ENCODE peak calls at places on chromosomes 5 and 9, in six cellular contexts. V, G, T, I, A and W are unnamed samples.

GRCh38 chr5:1962619-1963355 is 80.1 kb upstream of the IRX4 start:
- DNase-seq in V (no peak), G (no peak), T (no peak), I (no peak), A (no peak), W (no peak)

GRCh38 chr9:89961616-89962341 is 357.0 kb downstream of the GADD45G start:
- DNase-seq in V (no peak), G (no peak), T (no peak), I (no peak), A (no peak), W (no peak)

GRCh38 chr5:132425009-132425937 is 55.8 kb downstream of the SLC22A5 start:
- DNase-seq in V (peak), G (no peak), T (peak), I (no peak), A (peak), W (no peak)

GRCh38 chr9:96388144-96388543 is 4.6 kb upstream of the SLC35D2 start:
- DNase-seq in V (no peak), G (no peak), T (no peak), I (no peak), A (no peak), W (no peak)

GRCh38 chr9:81408951-81409350 is 280.4 kb downstream of the TLE1 start:
- DNase-seq in V (no peak), G (no peak), T (no peak), I (peak), A (no peak), W (no peak)

GRCh38 chr5:117731445-117731844 is 1156.8 kb upstream of the SEMA6A start:
- DNase-seq in V (no peak), G (no peak), T (no peak), I (no peak), A (no peak), W (no peak)

GRCh38 chr5:146345578-146346366 is 7.1 kb downstream of the POU4F3 start:
- DNase-seq in V (peak), G (no peak), T (no peak), I (no peak), A (no peak), W (peak)

GRCh38 chr5:96516631-96517071 is 83.6 kb upstream of the PCSK1 start:
- DNase-seq in V (no peak), G (no peak), T (no peak), I (no peak), A (no peak), W (no peak)

DNA sequence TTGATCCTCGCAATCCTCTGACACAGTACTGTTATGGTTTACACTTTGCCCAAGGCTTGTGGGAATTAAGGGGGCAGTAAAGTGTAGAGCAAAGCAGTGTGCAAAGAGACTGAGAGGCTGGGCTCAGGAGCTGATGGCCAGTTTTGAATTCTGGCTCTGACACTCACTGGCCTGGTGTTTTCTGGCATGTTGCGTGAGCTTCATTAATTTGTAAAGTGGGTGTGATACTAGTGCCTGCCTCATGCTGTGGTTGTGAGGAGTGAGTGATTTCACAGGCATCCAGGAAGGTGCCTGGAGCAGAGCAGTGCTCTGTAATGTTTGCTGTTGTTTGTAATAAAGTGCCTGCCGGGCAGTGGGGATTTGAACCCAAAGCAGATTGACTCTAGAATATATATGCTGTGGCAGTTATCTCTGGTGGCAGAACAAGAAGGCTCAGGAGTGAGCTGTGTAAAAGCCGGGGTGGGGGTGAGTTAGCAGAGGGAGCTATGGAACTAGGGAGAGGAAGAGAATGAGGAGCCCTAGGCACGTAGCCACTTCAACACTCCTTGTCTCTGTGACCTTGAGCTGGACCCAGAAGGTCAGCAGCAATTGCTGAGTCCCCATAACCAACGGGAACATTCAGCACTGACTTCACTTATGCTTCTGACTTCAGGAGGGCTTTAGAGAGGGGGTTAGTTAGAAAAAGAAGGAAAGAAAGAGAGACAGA is 108.5 kb downstream of the DOCK2 start:
- DNase-seq in V (no peak), G (no peak), T (no peak), I (no peak), A (peak), W (no peak)
- TF ChIP-seq GABPA in V (no peak), G (no peak), T (no peak), I (no peak), A (no peak), W (no peak)

DNA sequence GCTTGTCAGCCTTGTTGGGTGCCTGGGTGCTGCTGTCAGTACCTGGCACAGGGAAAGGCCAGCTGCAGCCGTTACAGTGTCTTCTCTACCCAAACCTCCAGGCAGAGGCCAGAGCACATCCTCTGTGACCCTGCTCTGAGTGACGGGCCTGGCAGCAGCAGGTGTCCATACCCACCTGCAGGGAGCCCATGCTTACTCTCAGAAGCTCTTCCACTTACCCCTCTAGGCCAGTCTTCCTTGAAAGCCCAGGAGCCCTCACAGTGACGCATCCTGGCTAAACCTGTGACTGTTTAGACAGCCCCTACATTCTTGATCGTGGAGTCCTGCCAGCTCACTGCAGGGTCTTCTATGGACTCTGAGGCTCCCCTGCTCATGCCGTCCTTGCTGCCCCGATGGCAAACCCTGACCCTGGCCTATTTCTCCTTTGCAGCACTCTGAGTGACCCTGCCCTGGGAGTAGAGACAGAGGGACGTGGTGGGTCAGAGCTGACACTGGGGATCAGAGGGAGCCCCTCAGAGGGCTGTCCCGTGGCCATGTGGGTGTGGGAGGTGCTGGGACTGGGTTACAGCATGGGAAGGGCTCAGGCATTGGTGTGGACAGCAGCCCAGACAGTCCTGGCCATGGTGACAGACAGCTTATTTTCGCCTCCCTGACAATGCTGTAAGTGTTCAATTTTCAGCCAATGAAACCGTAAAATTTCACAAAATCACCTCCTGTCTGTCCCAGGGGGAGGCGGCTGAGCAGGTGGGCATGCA is 67.6 kb upstream of the RNF130 start:
- DNase-seq in V (peak), G (no peak), T (no peak), I (no peak), A (no peak), W (no peak)
- TF ChIP-seq GABPA in V (no peak), G (no peak), T (no peak), I (no peak), A (no peak), W (no peak)

GRCh38 chr5:157799578-157799977 is 56.1 kb downstream of the LSM11 start:
- DNase-seq in V (no peak), G (no peak), T (no peak), I (no peak), A (no peak), W (no peak)
- TF ChIP-seq GABPA in V (no peak), G (no peak), T (no peak), I (no peak), A (no peak), W (no peak)

GRCh38 chr9:100014846-100015245 is 84.0 kb downstream of the ERP44 start:
- DNase-seq in V (no peak), G (no peak), T (no peak), I (no peak), A (no peak), W (no peak)

GRCh38 chr9:100019541-100019940 is 79.3 kb downstream of the ERP44 start:
- DNase-seq in V (no peak), G (no peak), T (no peak), I (no peak), A (no peak), W (no peak)

DNA sequence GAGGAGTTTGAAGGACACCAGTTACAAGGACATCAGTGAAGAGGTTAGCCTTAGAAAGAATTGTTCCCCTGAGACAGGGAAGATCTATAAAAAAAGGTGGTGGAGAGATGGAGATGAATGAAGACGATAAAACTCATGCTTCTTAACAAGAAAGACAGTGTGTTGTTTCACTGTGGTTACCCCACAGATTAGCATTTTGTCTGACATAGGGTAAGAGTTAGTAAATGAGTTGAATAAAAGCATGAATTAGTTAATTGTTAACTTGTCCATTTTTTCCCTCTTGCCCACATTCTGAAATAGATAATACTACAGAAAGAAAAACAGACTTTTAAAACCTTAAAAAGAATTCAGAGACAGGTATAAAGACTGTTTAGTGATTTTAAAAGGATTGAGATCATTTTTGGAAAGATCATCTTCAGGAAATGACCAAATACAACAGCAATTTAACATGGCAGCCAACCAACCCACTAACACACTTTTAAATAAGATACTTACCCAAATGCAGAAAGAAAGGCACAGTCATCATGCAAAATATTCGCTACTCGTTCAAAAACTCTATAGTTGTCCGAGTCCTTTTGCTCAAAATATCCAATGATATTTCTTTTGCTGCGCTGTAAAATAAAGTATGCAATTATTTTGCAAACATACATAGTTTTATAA is 78.5 kb downstream of the ERP44 start:
- DNase-seq in V (no peak), G (no peak), T (no peak), I (no peak), A (no peak), W (no peak)
- TF ChIP-seq GABPA in V (no peak), G (no peak), T (no peak), I (no peak), A (no peak), W (no peak)

DNA sequence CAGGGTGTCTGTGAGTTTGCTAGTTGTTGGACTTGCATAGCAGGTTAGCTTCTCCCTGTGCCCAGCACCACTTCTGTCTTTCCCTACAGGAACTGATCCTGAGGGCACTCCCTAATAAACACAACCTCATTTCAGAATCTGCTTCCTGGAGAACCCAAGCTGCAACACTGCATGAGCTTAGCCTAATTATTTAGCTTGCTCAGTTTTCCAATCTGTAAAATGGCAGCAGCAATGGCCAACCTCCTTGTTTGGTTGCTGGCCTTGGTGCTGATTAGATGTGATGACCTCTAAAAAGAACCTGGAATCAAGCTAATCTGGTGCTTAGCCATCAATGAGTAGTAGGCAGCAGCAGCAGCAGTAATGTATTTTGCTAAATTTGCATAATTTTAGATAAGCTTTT is 133.9 kb downstream of the ADCY2 start:
- DNase-seq in V (no peak), G (no peak), T (no peak), I (no peak), A (no peak), W (no peak)
- TF ChIP-seq GABPA in V (no peak), G (no peak), T (no peak), I (no peak), A (no peak), W (no peak)

GRCh38 chr5:171270136-171270535 is 38.9 kb upstream of the TLX3 start:
- DNase-seq in V (no peak), G (no peak), T (no peak), I (no peak), A (no peak), W (no peak)
- TF ChIP-seq GABPA in V (no peak), G (no peak), T (no peak), I (no peak), A (no peak), W (no peak)

GRCh38 chr9:38257626-38258215 is 134.8 kb upstream of the ALDH1B1 start:
- DNase-seq in V (no peak), G (no peak), T (no peak), I (no peak), A (no peak), W (no peak)

GRCh38 chr9:38255599-38255998 is 136.9 kb upstream of the ALDH1B1 start:
- DNase-seq in V (no peak), G (no peak), T (no peak), I (no peak), A (no peak), W (no peak)

GRCh38 chr9:38254756-38255155 is 137.7 kb upstream of the ALDH1B1 start:
- DNase-seq in V (no peak), G (no peak), T (no peak), I (no peak), A (no peak), W (no peak)

GRCh38 chr9:38254151-38254550 is 138.4 kb upstream of the ALDH1B1 start:
- DNase-seq in V (no peak), G (no peak), T (no peak), I (no peak), A (no peak), W (no peak)

GRCh38 chr9:38256461-38256860 is 136.0 kb upstream of the ALDH1B1 start:
- DNase-seq in V (no peak), G (no peak), T (no peak), I (no peak), A (no peak), W (no peak)
- TF ChIP-seq GABPA in V (no peak), G (no peak), T (no peak), I (no peak), A (no peak), W (no peak)

GRCh38 chr5:150286820-150287219 is 2.8 kb downstream of the CAMK2A start:
- DNase-seq in V (peak), G (peak), T (no peak), I (no peak), A (peak), W (peak)
- TF ChIP-seq GABPA in V (no peak), G (no peak), T (no peak), I (no peak), A (no peak), W (no peak)

DNA sequence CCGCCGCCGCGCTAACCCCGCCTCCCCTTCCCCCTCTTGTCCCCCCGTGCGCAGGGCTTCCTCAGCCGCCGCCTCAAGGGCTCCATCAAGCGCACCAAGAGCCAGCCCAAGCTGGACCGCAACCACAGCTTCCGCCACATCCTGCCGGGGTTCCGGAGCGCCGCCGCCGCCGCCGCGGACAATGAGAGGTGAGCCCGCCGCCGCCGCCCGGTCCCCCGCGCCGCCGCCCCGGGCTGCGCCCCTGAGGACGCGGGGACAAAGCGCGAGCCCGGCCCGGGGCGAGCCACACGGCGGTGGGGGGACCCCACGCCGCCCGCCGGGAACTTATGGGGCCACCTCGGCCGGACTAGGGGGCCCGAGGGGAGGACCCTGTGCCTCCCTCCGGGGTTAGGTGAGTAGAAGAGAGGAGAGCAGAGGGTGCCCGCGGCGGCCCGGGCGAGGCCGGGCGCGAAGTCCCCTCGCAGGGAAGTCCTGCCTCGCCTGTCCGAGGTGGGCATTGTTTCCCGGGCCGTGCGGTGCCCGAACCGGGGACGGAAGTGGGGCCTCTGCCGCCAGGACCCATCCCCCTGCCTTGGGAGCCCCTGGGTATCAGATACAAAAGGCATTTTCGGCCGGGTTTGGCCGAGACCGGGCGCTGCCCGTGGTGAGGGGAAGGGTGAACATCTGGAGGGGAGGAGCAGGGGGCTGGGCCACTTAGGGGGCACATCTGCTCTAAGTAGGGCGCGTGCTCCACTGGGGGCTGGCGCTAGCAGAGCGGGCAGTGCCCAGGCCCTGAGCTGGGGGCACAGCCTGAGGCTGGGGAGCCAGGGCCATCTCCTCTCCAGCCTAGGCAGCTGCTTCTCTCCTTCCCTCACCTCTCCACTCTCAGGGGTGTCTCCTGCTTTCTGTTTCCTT is 48.1 kb downstream of the DAB2IP start:
- DNase-seq in V (peak), G (no peak), T (no peak), I (peak), A (no peak), W (peak)
- TF ChIP-seq GABPA in V (no peak), G (no peak), T (no peak), I (no peak), A (no peak), W (peak)